ENCODE peak calls at places on chromosomes 11 and 22, in five cellular contexts. G is GM23338, C is HCT116, H is PC-3, A is SK-N-SH. R is an unnamed sample.

GRCh38 chr22:43435851-43436535 is 24.2 kb downstream of the MPPED1 start:
- DNase-seq in G (no peak), C (no peak), H (no peak), A (no peak), R (no peak)

GRCh38 chr11:32809313-32809712 is 14.9 kb upstream of the CCDC73 start:
- DNase-seq in G (peak), C (peak), H (peak), A (peak), R (peak)

GRCh38 chr11:128733440-128734115 is 39.7 kb downstream of the FLI1 start:
- DNase-seq in G (peak), C (no peak), H (no peak), A (peak), R (peak)

GRCh38 chr22:24141586-24141985 is 39.7 kb upstream of the SUSD2 start:
- DNase-seq in G (no peak), C (no peak), H (peak), A (no peak), R (no peak)

GRCh38 chr11:92306966-92307504 is 82.4 kb downstream of the FAT3 start:
- DNase-seq in G (no peak), C (no peak), H (no peak), A (no peak), R (no peak)

GRCh38 chr22:48886604-48887393 is 940.9 kb downstream of the BRD1 start:
- DNase-seq in G (no peak), C (no peak), H (no peak), A (no peak), R (no peak)

GRCh38 chr11:126482586-126483108 is 127.2 kb downstream of the ST3GAL4 start:
- DNase-seq in G (no peak), C (no peak), H (no peak), A (no peak), R (no peak)

GRCh38 chr11:57568330-57568766 is 876 bp upstream of the UBE2L6 start:
- DNase-seq in G (peak), C (peak), H (peak), A (no peak), R (no peak)

GRCh38 chr11:10488581-10489443 is 33.7 kb downstream of the AMPD3 start:
- DNase-seq in G (no peak), C (no peak), H (no peak), A (no peak), R (no peak)

GRCh38 chr22:23306438-23306921 is 126.2 kb downstream of the BCR start:
- DNase-seq in G (no peak), C (no peak), H (no peak), A (no peak), R (no peak)

GRCh38 chr11:112786886-112787530 is 174.2 kb upstream of the NCAM1 start:
- DNase-seq in G (no peak), C (no peak), H (no peak), A (no peak), R (no peak)

GRCh38 chr22:36194971-36195370 is 6.6 kb downstream of the APOL4 start:
- DNase-seq in G (peak), C (peak), H (peak), A (peak), R (peak)

GRCh38 chr11:102451693-102452460 is 688 bp downstream of the TMEM123 start:
- DNase-seq in G (peak), C (no peak), H (peak), A (peak), R (peak)

GRCh38 chr22:42820075-42820763 is 36.9 kb downstream of the ARFGAP3 start:
- DNase-seq in G (peak), C (no peak), H (peak), A (no peak), R (peak)

GRCh38 chr11:1485504-1485885 is 1.1 kb downstream of the MOB2 start:
- DNase-seq in G (no peak), C (no peak), H (no peak), A (no peak), R (no peak)

GRCh38 chr11:65382036-65382803 is at the start of gene SLC25A45:
- DNase-seq in G (peak), C (peak), H (peak), A (peak), R (peak)

GRCh38 chr11:120337896-120338840 is 2.0 kb downstream of the ARHGEF12 start:
- DNase-seq in G (no peak), C (no peak), H (peak), A (no peak), R (peak)

GRCh38 chr11:133708547-133709051 is 136.7 kb downstream of the SPATA19 start:
- DNase-seq in G (no peak), C (no peak), H (no peak), A (no peak), R (no peak)

GRCh38 chr11:118620529-118621070 is 13.2 kb downstream of the PHLDB1 start:
- DNase-seq in G (no peak), C (no peak), H (no peak), A (no peak), R (no peak)

GRCh38 chr11:118917488-118918127 is 8.1 kb downstream of the BCL9L start:
- DNase-seq in G (no peak), C (no peak), H (peak), A (no peak), R (no peak)

GRCh38 chr11:75261902-75262361 is 21.4 kb downstream of the TPBGL start:
- DNase-seq in G (no peak), C (no peak), H (no peak), A (no peak), R (peak)

GRCh38 chr11:64868904-64869570 is 9.4 kb downstream of the EHD1 start:
- DNase-seq in G (no peak), C (no peak), H (peak), A (no peak), R (no peak)

GRCh38 chr11:71996946-71997345 is 1.8 kb upstream of the IL18BP start:
- DNase-seq in G (no peak), C (no peak), H (no peak), A (no peak), R (no peak)

GRCh38 chr22:17381237-17381913 is 12.1 kb downstream of the CECR2 start:
- DNase-seq in G (peak), C (no peak), H (peak), A (no peak), R (peak)

GRCh38 chr11:109865558-109866186 is 227.5 kb upstream of the ZC3H12C start:
- DNase-seq in G (peak), C (no peak), H (peak), A (peak), R (no peak)

GRCh38 chr11:1202154-1202775 is 20.6 kb upstream of the MUC5B start:
- DNase-seq in G (no peak), C (no peak), H (no peak), A (peak), R (no peak)

GRCh38 chr22:33825761-33826160 is 94.5 kb downstream of the LARGE1 start:
- DNase-seq in G (no peak), C (no peak), H (no peak), A (no peak), R (no peak)

GRCh38 chr11:43576834-43577521 is 103.6 kb upstream of the HSD17B12 start:
- DNase-seq in G (peak), C (peak), H (peak), A (peak), R (peak)

GRCh38 chr22:19113429-19113828 is 8.8 kb downstream of the DGCR2 start:
- DNase-seq in G (no peak), C (no peak), H (no peak), A (no peak), R (no peak)

GRCh38 chr11:3001496-3001895 is 9.4 kb upstream of the NAP1L4 start:
- DNase-seq in G (no peak), C (no peak), H (no peak), A (peak), R (no peak)

GRCh38 chr11:121777056-121777455 is 324.3 kb upstream of the SORL1-AS1 start:
- DNase-seq in G (no peak), C (no peak), H (peak), A (no peak), R (no peak)

GRCh38 chr11:112087212-112087611 is 539 bp downstream of the SDHD start:
- DNase-seq in G (peak), C (no peak), H (peak), A (no peak), R (peak)

GRCh38 chr22:36991220-36991619 is 28.0 kb downstream of the TST start:
- DNase-seq in G (peak), C (no peak), H (no peak), A (no peak), R (no peak)

GRCh38 chr11:38460901-38461300 is 1862.9 kb upstream of the RAG2 start:
- DNase-seq in G (peak), C (no peak), H (peak), A (no peak), R (no peak)

GRCh38 chr22:42648017-42648367 is 1.2 kb downstream of the CYB5R3 start:
- DNase-seq in G (no peak), C (no peak), H (no peak), A (no peak), R (no peak)

DNA sequence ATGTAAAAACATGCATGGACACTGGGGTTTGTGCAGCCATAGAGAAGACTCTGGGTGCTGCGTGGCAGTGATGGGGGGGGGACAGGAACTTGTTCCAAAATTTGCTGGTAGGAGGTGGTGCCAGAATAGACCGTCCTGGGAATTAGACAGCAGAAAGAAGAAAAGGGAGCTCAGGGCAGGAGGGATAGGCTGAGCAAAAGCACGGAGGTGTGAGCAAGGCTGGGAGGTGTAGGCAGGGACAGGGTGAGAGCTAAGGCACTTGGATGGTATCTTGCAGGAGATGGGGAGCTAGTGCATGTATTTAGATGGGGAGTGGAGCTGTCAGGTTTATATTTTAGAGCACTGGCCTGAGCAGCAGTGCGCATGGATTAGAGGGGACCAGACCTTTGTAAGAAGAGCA is 53.8 kb downstream of the PKNOX2 start:
- DNase-seq in G (no peak), C (no peak), H (no peak), A (no peak), R (no peak)
- TF ChIP-seq EZH2phosphoT487 in G (no peak), C (no peak), H (no peak), A (no peak), R (no peak)

GRCh38 chr11:83363280-83363679 is 77.1 kb upstream of the CCDC90B start:
- DNase-seq in G (no peak), C (no peak), H (no peak), A (no peak), R (peak)
- TF ChIP-seq EZH2phosphoT487 in G (no peak), C (no peak), H (no peak), A (no peak), R (no peak)

DNA sequence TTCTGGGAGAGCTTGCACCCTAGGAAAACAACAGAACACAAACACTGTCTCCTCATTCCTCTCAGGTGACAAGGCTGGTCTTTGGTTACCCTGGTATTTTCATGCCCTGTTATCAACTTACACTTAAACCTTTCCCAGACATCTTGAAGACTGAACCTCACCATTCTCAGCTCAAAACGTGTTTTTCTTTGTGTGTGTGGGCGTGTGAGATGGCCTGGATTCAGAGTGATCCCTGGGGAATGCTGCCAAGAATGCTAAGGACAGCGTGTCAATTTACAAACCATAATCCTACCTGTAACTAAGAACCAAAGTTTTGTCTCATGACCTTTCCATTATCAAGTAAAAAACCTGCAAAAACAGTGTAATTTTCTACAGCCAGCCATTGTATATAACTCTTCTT is 33.3 kb downstream of the ELF5 start:
- DNase-seq in G (no peak), C (no peak), H (peak), A (no peak), R (no peak)
- TF ChIP-seq EZH2phosphoT487 in G (no peak), C (no peak), H (no peak), A (no peak), R (no peak)

GRCh38 chr11:62614275-62614674 is 1.2 kb downstream of the ROM1 start:
- DNase-seq in G (no peak), C (no peak), H (peak), A (no peak), R (no peak)
- TF ChIP-seq EZH2phosphoT487 in G (no peak), C (no peak), H (no peak), A (no peak), R (no peak)

DNA sequence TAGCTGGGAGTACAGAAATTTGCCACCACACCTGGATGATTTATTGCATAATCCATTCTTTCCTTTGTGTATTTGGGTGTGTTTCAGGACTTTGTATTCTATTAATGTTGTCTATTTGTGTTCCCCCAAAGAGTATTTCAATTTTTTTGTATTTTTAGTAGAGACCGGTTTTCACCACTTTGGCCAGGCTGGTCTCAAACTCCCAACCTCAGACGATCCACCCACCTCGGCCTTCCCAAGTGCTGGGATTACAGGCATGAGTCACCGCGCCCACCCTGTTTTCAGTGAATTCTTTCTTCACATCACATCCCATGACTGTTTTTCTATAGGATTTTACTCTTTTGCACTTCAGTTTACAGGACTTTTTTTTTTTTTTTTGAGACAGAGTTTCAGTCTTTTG is 46.3 kb downstream of the RBX1 start:
- DNase-seq in G (no peak), C (no peak), H (no peak), A (no peak), R (no peak)
- TF ChIP-seq EZH2phosphoT487 in G (no peak), C (no peak), H (no peak), A (no peak), R (no peak)

DNA sequence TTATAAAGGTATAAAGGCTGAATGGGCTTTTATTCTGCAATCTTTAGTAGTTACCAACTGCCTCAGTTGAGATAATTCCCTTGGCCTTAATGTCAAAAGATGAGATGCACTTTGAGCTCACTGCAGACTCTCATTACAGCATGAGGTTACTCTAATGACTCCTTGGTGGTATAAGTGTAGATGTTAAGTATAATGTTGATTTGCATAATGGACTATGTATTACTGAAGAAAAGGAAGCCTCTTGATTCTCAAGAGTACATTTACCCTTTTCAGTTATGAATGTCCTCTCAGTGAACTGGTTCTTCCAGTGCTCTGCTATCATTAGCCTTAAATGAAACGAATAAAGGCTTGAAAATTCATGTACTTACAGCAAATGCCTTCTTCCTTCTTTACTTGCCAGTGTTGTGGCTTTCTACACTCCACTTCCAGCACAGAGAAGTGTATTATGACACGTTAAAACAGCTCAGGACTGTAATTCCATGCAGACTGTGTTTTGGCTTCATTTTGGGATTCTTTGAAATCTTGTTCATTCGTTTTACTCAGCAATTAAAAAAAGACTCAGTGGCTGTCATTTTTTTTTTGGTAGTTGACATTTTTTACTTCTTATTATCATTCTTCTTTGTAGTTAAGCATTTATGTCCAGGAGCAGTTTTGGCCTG is 96.8 kb downstream of the MTMR3 start:
- DNase-seq in G (no peak), C (no peak), H (no peak), A (no peak), R (no peak)
- TF ChIP-seq EZH2phosphoT487 in G (no peak), C (no peak), H (no peak), A (no peak), R (no peak)

R was measured in neural progenitor cell.